ENCODE peak calls at places on chromosomes 6 and 20, in nine cellular contexts. One of them, this sample, is unnamed.
A peak's percentile ranks its signal among the peaks of the same experiment; 100 is the strongest.

GRCh38 chr6:3769610-3770009 is 18.1 kb upstream of the PXDC1 start:
- DNase-seq in Calu3: no peak
- DNase-seq in uterus: no peak
- DNase-seq in coronary artery: no peak
- DNase-seq in RWPE1: peak; percentile 52
- DNase-seq in ovary: no peak
- DNase-seq in AG04450: no peak
- DNase-seq in A549: no peak
- DNase-seq in left lung: no peak
- DNase-seq in this sample: no peak

GRCh38 chr6:30219244-30219643 is 6.0 kb upstream of the TRIM26 start:
- DNase-seq in Calu3: peak; percentile 78
- DNase-seq in A549: peak; percentile 42
- DNase-seq in coronary artery: no peak
- DNase-seq in uterus: no peak
- DNase-seq in RWPE1: peak; percentile 29
- DNase-seq in left lung: no peak
- DNase-seq in ovary: no peak
- DNase-seq in AG04450: no peak
- DNase-seq in this sample: peak; percentile 26

GRCh38 chr6:133778414-133778813 is 110.5 kb upstream of the TCF21 start:
- DNase-seq in uterus: no peak
- DNase-seq in coronary artery: no peak
- DNase-seq in ovary: no peak
- DNase-seq in Calu3: no peak
- DNase-seq in RWPE1: peak; percentile 53
- DNase-seq in AG04450: peak; percentile 64
- DNase-seq in A549: no peak
- DNase-seq in left lung: no peak
- DNase-seq in this sample: no peak

GRCh38 chr20:26167499-26167898 is 470.8 kb upstream of the ZNF337 start:
- DNase-seq in left lung: no peak
- DNase-seq in coronary artery: no peak
- DNase-seq in ovary: no peak
- DNase-seq in Calu3: no peak
- DNase-seq in A549: no peak
- DNase-seq in uterus: no peak
- DNase-seq in AG04450: no peak
- DNase-seq in RWPE1: no peak
- DNase-seq in this sample: no peak

GRCh38 chr6:51013376-51013775 is 194.7 kb downstream of the TFAP2B start:
- DNase-seq in coronary artery: no peak
- DNase-seq in RWPE1: no peak
- DNase-seq in ovary: no peak
- DNase-seq in left lung: no peak
- DNase-seq in AG04450: no peak
- DNase-seq in A549: no peak
- DNase-seq in Calu3: no peak
- DNase-seq in uterus: no peak
- DNase-seq in this sample: no peak

GRCh38 chr6:31495580-31495979 is 2.4 kb upstream of the MICB start:
- DNase-seq in A549: no peak
- DNase-seq in left lung: no peak
- DNase-seq in RWPE1: no peak
- DNase-seq in AG04450: no peak
- DNase-seq in coronary artery: no peak
- DNase-seq in Calu3: peak; percentile 48
- DNase-seq in uterus: no peak
- DNase-seq in ovary: no peak
- DNase-seq in this sample: no peak

GRCh38 chr6:156427345-156427744 is 349.8 kb upstream of the ARID1B start:
- DNase-seq in AG04450: peak; percentile 73
- DNase-seq in RWPE1: peak; percentile 61
- DNase-seq in Calu3: peak; percentile 49
- DNase-seq in left lung: no peak
- DNase-seq in A549: peak; percentile 3
- DNase-seq in coronary artery: peak; percentile 78
- DNase-seq in ovary: no peak
- DNase-seq in uterus: no peak
- DNase-seq in this sample: no peak

GRCh38 chr20:40584128-40584819 is 104.8 kb downstream of the MAFB start:
- DNase-seq in AG04450: no peak
- DNase-seq in left lung: no peak
- DNase-seq in RWPE1: no peak
- DNase-seq in Calu3: no peak
- DNase-seq in A549: no peak
- DNase-seq in ovary: peak; percentile 43
- DNase-seq in coronary artery: no peak
- DNase-seq in uterus: peak; percentile 55
- DNase-seq in this sample: no peak

GRCh38 chr6:36678488-36679042 is at the start of gene CDKN1A:
- DNase-seq in left lung: peak; percentile 98
- DNase-seq in Calu3: peak; percentile 96
- DNase-seq in A549: peak; percentile 66
- DNase-seq in ovary: peak; percentile 95
- DNase-seq in coronary artery: peak; percentile 98
- DNase-seq in uterus: peak; percentile 90
- DNase-seq in RWPE1: peak; percentile 83
- DNase-seq in AG04450: peak; percentile 86
- DNase-seq in this sample: peak; percentile 87

GRCh38 chr20:47865451-47865850 is 80.2 kb upstream of the SULF2 start:
- DNase-seq in Calu3: no peak
- DNase-seq in A549: no peak
- DNase-seq in coronary artery: no peak
- DNase-seq in AG04450: no peak
- DNase-seq in ovary: no peak
- DNase-seq in uterus: no peak
- DNase-seq in left lung: no peak
- DNase-seq in RWPE1: no peak
- DNase-seq in this sample: no peak

GRCh38 chr6:168039301-168039700 is 39.7 kb downstream of the FRMD1 start:
- DNase-seq in uterus: no peak
- DNase-seq in coronary artery: no peak
- DNase-seq in RWPE1: no peak
- DNase-seq in A549: no peak
- DNase-seq in left lung: no peak
- DNase-seq in AG04450: no peak
- DNase-seq in ovary: no peak
- DNase-seq in Calu3: no peak
- DNase-seq in this sample: no peak

GRCh38 chr20:32982617-32983458 is 21.4 kb downstream of the SUN5 start:
- DNase-seq in ovary: peak; percentile 37
- DNase-seq in left lung: no peak
- DNase-seq in AG04450: no peak
- DNase-seq in uterus: no peak
- DNase-seq in Calu3: peak; percentile 40
- DNase-seq in A549: no peak
- DNase-seq in coronary artery: no peak
- DNase-seq in RWPE1: no peak
- DNase-seq in this sample: no peak

GRCh38 chr6:16055852-16056251 is 73.0 kb upstream of the MYLIP start:
- DNase-seq in Calu3: no peak
- DNase-seq in coronary artery: no peak
- DNase-seq in left lung: no peak
- DNase-seq in AG04450: no peak
- DNase-seq in RWPE1: no peak
- DNase-seq in ovary: no peak
- DNase-seq in uterus: no peak
- DNase-seq in A549: no peak
- DNase-seq in this sample: no peak

GRCh38 chr6:41191569-41191968 is 9.4 kb downstream of the TREML2 start:
- DNase-seq in ovary: no peak
- DNase-seq in AG04450: no peak
- DNase-seq in uterus: no peak
- DNase-seq in Calu3: peak; percentile 72
- DNase-seq in A549: peak; percentile 8
- DNase-seq in left lung: peak; percentile 91
- DNase-seq in RWPE1: no peak
- DNase-seq in coronary artery: no peak
- DNase-seq in this sample: peak; percentile 54

GRCh38 chr6:101765281-101765680 is 371.8 kb downstream of the GRIK2 start:
- DNase-seq in RWPE1: no peak
- DNase-seq in uterus: no peak
- DNase-seq in ovary: no peak
- DNase-seq in AG04450: no peak
- DNase-seq in Calu3: no peak
- DNase-seq in left lung: no peak
- DNase-seq in A549: no peak
- DNase-seq in coronary artery: no peak
- DNase-seq in this sample: no peak

GRCh38 chr20:15706719-15707118 is 866.5 kb downstream of the KIF16B start:
- DNase-seq in left lung: no peak
- DNase-seq in ovary: no peak
- DNase-seq in uterus: no peak
- DNase-seq in Calu3: no peak
- DNase-seq in A549: no peak
- DNase-seq in AG04450: no peak
- DNase-seq in RWPE1: no peak
- DNase-seq in coronary artery: no peak
- DNase-seq in this sample: no peak

GRCh38 chr6:89410231-89411018 is 1.6 kb downstream of the RRAGD start:
- DNase-seq in left lung: no peak
- DNase-seq in RWPE1: no peak
- DNase-seq in coronary artery: no peak
- DNase-seq in Calu3: no peak
- DNase-seq in uterus: no peak
- DNase-seq in AG04450: no peak
- DNase-seq in A549: no peak
- DNase-seq in ovary: no peak
- DNase-seq in this sample: no peak

GRCh38 chr20:64102647-64103354 is 4.6 kb downstream of the NPBWR2 start:
- DNase-seq in coronary artery: no peak
- DNase-seq in RWPE1: no peak
- DNase-seq in AG04450: no peak
- DNase-seq in left lung: peak; percentile 72
- DNase-seq in uterus: no peak
- DNase-seq in Calu3: no peak
- DNase-seq in A549: no peak
- DNase-seq in ovary: no peak
- DNase-seq in this sample: peak; percentile 63

GRCh38 chr6:125512621-125513020 is 210.9 kb upstream of the HDDC2 start:
- DNase-seq in A549: no peak
- DNase-seq in uterus: no peak
- DNase-seq in RWPE1: no peak
- DNase-seq in coronary artery: no peak
- DNase-seq in AG04450: no peak
- DNase-seq in Calu3: no peak
- DNase-seq in ovary: no peak
- DNase-seq in left lung: no peak
- DNase-seq in this sample: no peak
- TF ChIP-seq CTCF in A549: peak; percentile 13
- TF ChIP-seq CTCF in uterus: no peak
- TF ChIP-seq CTCF in RWPE1: no peak
- TF ChIP-seq CTCF in coronary artery: no peak
- TF ChIP-seq CTCF in AG04450: no peak
- TF ChIP-seq CTCF in Calu3: peak; percentile 13
- TF ChIP-seq CTCF in ovary: no peak
- TF ChIP-seq CTCF in left lung: no peak
- TF ChIP-seq CTCF in this sample: no peak

GRCh38 chr6:106444777-106445507 is 84.4 kb downstream of the CRYBG1 start:
- DNase-seq in RWPE1: peak; percentile 79
- DNase-seq in AG04450: peak; percentile 32
- DNase-seq in uterus: no peak
- DNase-seq in coronary artery: no peak
- DNase-seq in Calu3: peak; percentile 51
- DNase-seq in A549: peak; percentile 63
- DNase-seq in left lung: no peak
- DNase-seq in ovary: no peak
- DNase-seq in this sample: peak; percentile 16

GRCh38 chr6:106445508-106445878 is 85.0 kb downstream of the CRYBG1 start:
- DNase-seq in coronary artery: no peak
- DNase-seq in left lung: no peak
- DNase-seq in Calu3: no peak
- DNase-seq in A549: no peak
- DNase-seq in AG04450: no peak
- DNase-seq in ovary: no peak
- DNase-seq in RWPE1: no peak
- DNase-seq in uterus: no peak
- DNase-seq in this sample: no peak

GRCh38 chr6:106446983-106447382 is 86.5 kb downstream of the CRYBG1 start:
- DNase-seq in AG04450: no peak
- DNase-seq in uterus: no peak
- DNase-seq in ovary: no peak
- DNase-seq in left lung: no peak
- DNase-seq in Calu3: peak; percentile 5
- DNase-seq in A549: peak; percentile 21
- DNase-seq in RWPE1: no peak
- DNase-seq in coronary artery: no peak
- DNase-seq in this sample: no peak

GRCh38 chr6:106448000-106448426 is 87.5 kb downstream of the CRYBG1 start:
- DNase-seq in Calu3: no peak
- DNase-seq in ovary: no peak
- DNase-seq in A549: no peak
- DNase-seq in coronary artery: no peak
- DNase-seq in AG04450: no peak
- DNase-seq in uterus: no peak
- DNase-seq in left lung: peak; percentile 81
- DNase-seq in RWPE1: no peak
- DNase-seq in this sample: no peak

GRCh38 chr6:106446287-106446885 is 85.9 kb downstream of the CRYBG1 start:
- DNase-seq in Calu3: no peak
- DNase-seq in RWPE1: peak; percentile 30
- DNase-seq in ovary: no peak
- DNase-seq in left lung: no peak
- DNase-seq in coronary artery: no peak
- DNase-seq in uterus: no peak
- DNase-seq in AG04450: no peak
- DNase-seq in A549: peak; percentile 10
- DNase-seq in this sample: no peak
- TF ChIP-seq CTCF in Calu3: peak; percentile 40
- TF ChIP-seq CTCF in RWPE1: peak; percentile 61
- TF ChIP-seq CTCF in ovary: no peak
- TF ChIP-seq CTCF in left lung: peak; percentile 43
- TF ChIP-seq CTCF in coronary artery: no peak
- TF ChIP-seq CTCF in uterus: peak; percentile 16
- TF ChIP-seq CTCF in AG04450: peak; percentile 51
- TF ChIP-seq CTCF in A549: peak; percentile 66
- TF ChIP-seq CTCF in this sample: peak; percentile 51

GRCh38 chr6:39362487-39362865 is 40.0 kb upstream of the KCNK16 start:
- DNase-seq in coronary artery: no peak
- DNase-seq in ovary: no peak
- DNase-seq in RWPE1: no peak
- DNase-seq in Calu3: peak; percentile 9
- DNase-seq in left lung: no peak
- DNase-seq in A549: no peak
- DNase-seq in AG04450: no peak
- DNase-seq in uterus: no peak
- DNase-seq in this sample: no peak
- TF ChIP-seq CTCF in coronary artery: no peak
- TF ChIP-seq CTCF in ovary: no peak
- TF ChIP-seq CTCF in RWPE1: no peak
- TF ChIP-seq CTCF in Calu3: no peak
- TF ChIP-seq CTCF in left lung: no peak
- TF ChIP-seq CTCF in A549: no peak
- TF ChIP-seq CTCF in AG04450: no peak
- TF ChIP-seq CTCF in uterus: no peak
- TF ChIP-seq CTCF in this sample: no peak

DNA sequence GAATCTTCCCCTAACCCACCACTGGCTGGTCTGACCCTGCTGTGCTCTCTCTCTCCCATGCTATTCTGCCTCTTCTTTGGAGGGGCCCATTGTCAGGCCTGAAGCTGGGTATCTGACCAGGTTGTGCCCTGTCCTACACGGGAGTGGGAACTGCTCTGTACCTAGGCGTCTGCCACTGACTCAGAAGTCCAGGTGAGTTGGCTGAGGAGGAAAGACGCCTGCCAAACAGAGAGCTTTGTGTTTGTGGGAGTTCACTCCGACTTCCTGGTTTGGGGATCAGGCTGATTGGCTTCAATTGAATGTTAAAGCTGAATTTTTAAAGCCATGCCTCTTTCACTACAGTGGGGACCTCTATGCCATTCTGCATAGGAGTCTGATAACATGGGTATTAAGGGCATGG is 136.0 kb downstream of the CCDC170 start:
- DNase-seq in uterus: no peak
- DNase-seq in AG04450: no peak
- DNase-seq in RWPE1: no peak
- DNase-seq in A549: no peak
- DNase-seq in ovary: no peak
- DNase-seq in coronary artery: no peak
- DNase-seq in left lung: no peak
- DNase-seq in Calu3: peak; percentile 44
- DNase-seq in this sample: no peak
- TF ChIP-seq CTCF in uterus: no peak
- TF ChIP-seq CTCF in AG04450: no peak
- TF ChIP-seq CTCF in RWPE1: no peak
- TF ChIP-seq CTCF in A549: no peak
- TF ChIP-seq CTCF in ovary: no peak
- TF ChIP-seq CTCF in coronary artery: no peak
- TF ChIP-seq CTCF in left lung: no peak
- TF ChIP-seq CTCF in Calu3: no peak
- TF ChIP-seq CTCF in this sample: no peak